ENCODE peak calls at places on chromosomes 3 and 15, in eight cellular contexts. O is right cardiac atrium, B is aorta, U is H7, N is brain microvascular endothelial cell, S is heart left ventricle, X is GM12878, I is choroid plexus epithelial cell. H is an unnamed sample.

GRCh38 chr3:158522737-158523136 is 48.3 kb upstream of the MLF1 start:
- DNase-seq in O (no peak), B (no peak), U (no peak), N (no peak), S (no peak), X (no peak), I (peak; percentile 36), H (no peak)

GRCh38 chr3:25836579-25836978 is 46.7 kb downstream of the OXSM start:
- DNase-seq in O (no peak), B (no peak), U (no peak), N (no peak), S (no peak), X (no peak), I (no peak), H (no peak)

GRCh38 chr3:12521010-12521409 is 24.3 kb downstream of the MKRN2OS start:
- DNase-seq in O (no peak), B (no peak), U (no peak), N (no peak), S (no peak), X (no peak), I (no peak), H (no peak)

GRCh38 chr3:109362823-109363222 is 25.5 kb upstream of the DPPA4 start:
- DNase-seq in O (no peak), B (no peak), U (no peak), N (no peak), S (no peak), X (no peak), I (no peak), H (no peak)

GRCh38 chr3:134625462-134625861 is 25.4 kb downstream of the KY start:
- DNase-seq in O (no peak), B (peak; percentile 26), U (no peak), N (no peak), S (no peak), X (no peak), I (no peak), H (no peak)

GRCh38 chr15:60006203-60006782 is 2.2 kb downstream of the FOXB1 start:
- DNase-seq in O (peak; percentile 69), B (no peak), U (peak; percentile 89), N (no peak), S (no peak), X (no peak), I (peak; percentile 16), H (peak; percentile 55)

GRCh38 chr15:34794590-34795206 is 651 bp downstream of the ACTC1 start:
- DNase-seq in O (peak; percentile 56), B (peak; percentile 69), U (peak; percentile 60), N (no peak), S (no peak), X (no peak), I (no peak), H (no peak)

GRCh38 chr3:134373278-134373941 is 837 bp downstream of the AMOTL2 start:
- DNase-seq in O (peak; percentile 94), B (peak; percentile 92), U (peak; percentile 96), N (peak; percentile 87), S (peak; percentile 89), X (no peak), I (peak; percentile 94), H (peak; percentile 93)

GRCh38 chr15:96331942-96332853 is 1.7 kb downstream of the NR2F2 start:
- DNase-seq in O (peak; percentile 72), B (peak; percentile 79), U (peak; percentile 70), N (peak; percentile 35), S (no peak), X (no peak), I (peak; percentile 62), H (peak; percentile 74)

GRCh38 chr15:46137443-46137842 is 502.6 kb downstream of the SQOR start:
- DNase-seq in O (no peak), B (no peak), U (no peak), N (no peak), S (no peak), X (no peak), I (no peak), H (no peak)

GRCh38 chr3:72368331-72368975 is 479.8 kb downstream of the SHQ1 start:
- DNase-seq in O (no peak), B (no peak), U (no peak), N (no peak), S (no peak), X (no peak), I (no peak), H (peak; percentile 64)

GRCh38 chr15:78049691-78050440 is 27.6 kb downstream of the TBC1D2B start:
- DNase-seq in O (no peak), B (no peak), U (no peak), N (no peak), S (no peak), X (peak; percentile 68), I (peak; percentile 79), H (peak; percentile 76)

GRCh38 chr15:26082069-26082832 is 219.1 kb upstream of the ATP10A start:
- DNase-seq in O (peak; percentile 98), B (peak; percentile 99), U (peak; percentile 90), N (peak; percentile 93), S (peak; percentile 95), X (peak; percentile 53), I (peak; percentile 96), H (peak; percentile 93)

GRCh38 chr3:48623851-48624547 is 2.4 kb upstream of the TMEM89 start:
- DNase-seq in O (no peak), B (no peak), U (no peak), N (no peak), S (no peak), X (no peak), I (no peak), H (no peak)

GRCh38 chr3:42704136-42704841 is 1.7 kb upstream of the HHATL start:
- DNase-seq in O (no peak), B (peak; percentile 51), U (peak; percentile 34), N (no peak), S (peak; percentile 17), X (no peak), I (no peak), H (peak; percentile 54)

DNA sequence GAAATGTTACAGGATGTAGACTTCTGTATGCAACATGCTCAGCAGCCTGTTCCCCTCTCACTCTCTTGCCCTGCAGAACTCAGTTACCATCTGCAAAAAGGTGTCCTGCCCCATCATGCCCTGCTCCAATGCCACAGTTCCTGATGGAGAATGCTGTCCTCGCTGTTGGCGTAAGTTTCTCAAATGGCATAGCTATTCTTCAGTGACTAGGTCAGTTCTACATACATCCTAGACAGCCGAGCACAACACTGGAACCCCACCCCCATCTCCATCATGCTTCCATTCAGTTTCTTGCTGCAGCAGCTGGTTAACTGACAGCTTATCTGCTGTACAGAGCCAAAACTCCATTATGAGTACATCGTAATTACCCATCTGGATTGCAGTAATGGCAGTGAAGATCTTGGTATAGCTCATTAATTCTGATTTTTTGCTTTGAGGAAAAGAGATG is 4.5 kb downstream of the THBS1 start:
- DNase-seq in O (no peak), B (no peak), U (no peak), N (no peak), S (no peak), X (no peak), I (no peak), H (no peak)
- H3K4me3 ChIP-seq in O (no peak overlapping the region), B (no peak overlapping the region), U (no peak overlapping the region), N (no peak overlapping the region), S (no peak overlapping the region), X (no peak overlapping the region), I (no peak overlapping the region), H (peak overlapping the region; percentile 71)

GRCh38 chr15:63874616-63875015 is 40.9 kb upstream of the HERC1 start:
- DNase-seq in O (no peak), B (no peak), U (no peak), N (no peak), S (no peak), X (no peak), I (no peak), H (no peak)

GRCh38 chr15:63872759-63873510 is 39.2 kb upstream of the HERC1 start:
- DNase-seq in O (no peak), B (no peak), U (no peak), N (no peak), S (no peak), X (no peak), I (no peak), H (no peak)

GRCh38 chr15:63869371-63870042 is 35.8 kb upstream of the HERC1 start:
- DNase-seq in O (no peak), B (no peak), U (no peak), N (no peak), S (no peak), X (no peak), I (no peak), H (no peak)

GRCh38 chr15:63870403-63871209 is 36.9 kb upstream of the HERC1 start:
- DNase-seq in O (peak; percentile 66), B (no peak), U (peak; percentile 67), N (peak; percentile 87), S (peak; percentile 70), X (no peak), I (peak; percentile 89), H (peak; percentile 63)

DNA sequence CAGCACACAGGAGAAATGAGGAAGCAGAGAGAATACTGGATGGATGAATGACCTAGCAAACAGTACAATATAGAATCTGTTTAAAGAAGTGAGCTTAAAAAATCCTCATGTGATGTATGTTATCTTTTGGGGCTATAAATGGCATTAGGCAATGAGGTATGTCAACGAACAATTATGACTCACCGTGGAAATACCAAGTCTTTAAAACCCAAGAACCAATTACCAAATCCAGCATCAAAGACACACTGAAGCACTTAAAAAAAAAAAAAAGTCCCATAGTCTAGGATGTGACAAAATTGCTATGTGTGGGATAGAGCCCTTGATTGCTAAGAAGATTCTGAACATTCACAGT is 36.3 kb upstream of the HERC1 start:
- DNase-seq in O (no peak), B (no peak), U (no peak), N (no peak), S (no peak), X (no peak), I (no peak), H (no peak)
- H3K4me3 ChIP-seq in O (no peak overlapping the region), B (no peak overlapping the region), U (no peak overlapping the region), N (no peak overlapping the region), S (no peak overlapping the region), X (no peak overlapping the region), I (no peak overlapping the region), H (no peak overlapping the region)

GRCh38 chr15:99366013-99366412 is 114.7 kb downstream of the LRRC28 start:
- DNase-seq in O (no peak), B (no peak), U (no peak), N (no peak), S (no peak), X (no peak), I (no peak), H (no peak)
- H3K4me3 ChIP-seq in O (no peak overlapping the region), B (no peak overlapping the region), U (no peak overlapping the region), N (no peak overlapping the region), S (no peak overlapping the region), X (peak overlapping the region; percentile 4), I (no peak overlapping the region), H (no peak overlapping the region)

DNA sequence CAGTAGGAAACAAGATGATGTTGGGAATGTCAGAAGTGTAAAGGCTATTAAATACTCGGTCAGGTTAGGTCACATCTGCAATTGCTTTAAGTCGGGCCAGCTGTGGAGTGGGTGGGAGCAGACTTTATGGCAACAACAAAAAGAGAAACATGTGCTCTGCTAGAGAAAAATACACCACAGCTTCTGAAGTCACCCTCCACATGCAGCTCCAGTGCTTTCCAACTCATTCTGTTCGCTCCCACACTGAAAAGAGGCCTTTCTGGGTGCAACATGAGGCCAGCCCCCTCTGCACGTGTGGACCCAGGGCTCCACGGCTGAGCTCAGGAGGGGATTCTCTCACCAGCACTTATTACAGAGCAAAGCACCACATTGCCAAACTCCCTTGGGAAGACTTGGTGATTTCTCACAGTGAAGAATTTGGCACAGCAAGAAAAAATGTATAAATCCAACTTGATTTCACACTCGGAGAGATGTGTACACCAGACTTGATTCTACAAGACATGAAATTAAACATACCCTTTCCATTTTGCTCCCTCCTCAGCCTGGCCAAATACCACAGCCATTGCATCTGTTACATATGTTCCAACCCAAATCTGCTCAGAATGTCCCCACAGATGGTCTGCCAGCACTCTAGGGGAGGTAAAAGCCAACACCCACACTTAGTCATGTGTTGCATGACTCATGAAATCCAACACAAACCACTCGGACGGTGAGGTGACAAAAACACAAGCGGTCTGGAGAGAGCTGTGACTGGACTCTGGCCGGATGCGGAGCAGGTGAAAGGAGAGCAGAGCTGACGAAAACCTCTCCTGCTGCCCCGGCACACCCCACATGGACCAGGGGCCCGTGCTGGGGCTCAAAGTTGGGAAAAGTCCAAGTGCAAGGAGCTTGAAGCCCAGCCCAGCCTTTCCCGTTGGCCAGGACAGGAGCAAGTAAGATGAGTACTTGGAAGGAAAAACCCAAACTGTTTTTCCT is 74.6 kb downstream of the ITGB5 start:
- DNase-seq in O (peak; percentile 74), B (peak; percentile 86), U (no peak), N (peak; percentile 93), S (peak; percentile 71), X (no peak), I (peak; percentile 97), H (peak; percentile 87)
- H3K4me3 ChIP-seq in O (no peak overlapping the region), B (no peak overlapping the region), U (no peak overlapping the region), N (no peak overlapping the region), S (no peak overlapping the region), X (no peak overlapping the region), I (peak overlapping the region; percentile 25), H (no peak overlapping the region)

H was measured in MG63.